ENCODE peak calls at places on chromosomes 12 and 14, in four cellular contexts. One of them, this sample, is unnamed.

GRCh38 chr12:108630481-108631207 is 3.0 kb downstream of the SELPLG start:
- DNase-seq in HepG2: no peak
- DNase-seq in GM12878: no peak
- DNase-seq in H1: no peak
- DNase-seq in this sample: no peak

GRCh38 chr12:96303656-96304055 is 96.6 kb downstream of the CDK17 start:
- DNase-seq in HepG2: no peak
- DNase-seq in GM12878: no peak
- DNase-seq in H1: no peak
- DNase-seq in this sample: no peak

GRCh38 chr12:67068773-67069450 is 200.2 kb upstream of the CAND1 start:
- DNase-seq in HepG2: peak
- DNase-seq in GM12878: no peak
- DNase-seq in H1: peak
- DNase-seq in this sample: peak

GRCh38 chr12:109144224-109144623 is 27.8 kb downstream of the ACACB start:
- DNase-seq in HepG2: no peak
- DNase-seq in GM12878: no peak
- DNase-seq in H1: no peak
- DNase-seq in this sample: no peak

GRCh38 chr12:80087486-80088213 is 11.7 kb upstream of the OTOGL start:
- DNase-seq in HepG2: no peak
- DNase-seq in GM12878: no peak
- DNase-seq in H1: no peak
- DNase-seq in this sample: no peak

GRCh38 chr12:65229441-65229840 is 49.0 kb upstream of the MSRB3 start:
- DNase-seq in HepG2: no peak
- DNase-seq in GM12878: no peak
- DNase-seq in H1: no peak
- DNase-seq in this sample: no peak

GRCh38 chr14:90490727-90491050 is 93.9 kb downstream of the CALM1 start:
- DNase-seq in HepG2: no peak
- DNase-seq in GM12878: no peak
- DNase-seq in H1: no peak
- DNase-seq in this sample: no peak

GRCh38 chr12:70049596-70050360 is 193.5 kb upstream of the CNOT2 start:
- DNase-seq in HepG2: no peak
- DNase-seq in GM12878: peak
- DNase-seq in H1: no peak
- DNase-seq in this sample: no peak

GRCh38 chr12:86572455-86572854 is 316.3 kb upstream of the MGAT4C start:
- DNase-seq in HepG2: no peak
- DNase-seq in GM12878: no peak
- DNase-seq in H1: no peak
- DNase-seq in this sample: no peak

GRCh38 chr14:73461478-73462077 is 3.2 kb upstream of the NUMB start:
- DNase-seq in HepG2: no peak
- DNase-seq in GM12878: no peak
- DNase-seq in H1: no peak
- DNase-seq in this sample: no peak

GRCh38 chr12:63045020-63045860 is 105.8 kb downstream of the AVPR1A start:
- DNase-seq in HepG2: no peak
- DNase-seq in GM12878: no peak
- DNase-seq in H1: no peak
- DNase-seq in this sample: no peak

GRCh38 chr14:51317373-51317772 is 77.3 kb downstream of the TMX1 start:
- DNase-seq in HepG2: no peak
- DNase-seq in GM12878: no peak
- DNase-seq in H1: no peak
- DNase-seq in this sample: no peak

GRCh38 chr12:32106153-32106516 is 512 bp upstream of the BICD1 start:
- DNase-seq in HepG2: no peak
- DNase-seq in GM12878: no peak
- DNase-seq in H1: no peak
- DNase-seq in this sample: no peak

GRCh38 chr14:95025941-95026340 is 131.4 kb downstream of the DICER1 start:
- DNase-seq in HepG2: no peak
- DNase-seq in GM12878: no peak
- DNase-seq in H1: no peak
- DNase-seq in this sample: no peak

GRCh38 chr14:20455355-20456300 is 602 bp downstream of the APEX1 start:
- DNase-seq in HepG2: no peak
- DNase-seq in GM12878: no peak
- DNase-seq in H1: no peak
- DNase-seq in this sample: peak

GRCh38 chr12:24111591-24111990 is 162.1 kb upstream of the SOX5 start:
- DNase-seq in HepG2: no peak
- DNase-seq in GM12878: no peak
- DNase-seq in H1: no peak
- DNase-seq in this sample: no peak

GRCh38 chr14:101034986-101035385 is 131.5 kb upstream of the RTL1 start:
- DNase-seq in HepG2: no peak
- DNase-seq in GM12878: no peak
- DNase-seq in H1: no peak
- DNase-seq in this sample: no peak

GRCh38 chr14:77123381-77124344 is 17.9 kb downstream of the ZDHHC22 start:
- DNase-seq in HepG2: no peak
- DNase-seq in GM12878: no peak
- DNase-seq in H1: no peak
- DNase-seq in this sample: no peak

GRCh38 chr12:106329231-106329985 is 26.9 kb downstream of the TCP11L2 start:
- DNase-seq in HepG2: no peak
- DNase-seq in GM12878: no peak
- DNase-seq in H1: no peak
- DNase-seq in this sample: no peak

GRCh38 chr12:17992002-17992656 is 97.9 kb downstream of the RERGL start:
- DNase-seq in HepG2: peak
- DNase-seq in GM12878: peak
- DNase-seq in H1: no peak
- DNase-seq in this sample: peak

GRCh38 chr12:132587781-132588180 is 22.6 kb downstream of the LRCOL1 start:
- DNase-seq in HepG2: no peak
- DNase-seq in GM12878: no peak
- DNase-seq in H1: no peak
- DNase-seq in this sample: no peak

GRCh38 chr12:125070117-125070516 is 4.9 kb downstream of the AACS start:
- DNase-seq in HepG2: peak
- DNase-seq in GM12878: no peak
- DNase-seq in H1: no peak
- DNase-seq in this sample: peak
- TF ChIP-seq TCF12 in HepG2: no peak
- TF ChIP-seq TCF12 in GM12878: no peak
- TF ChIP-seq TCF12 in H1: no peak
- TF ChIP-seq TCF12 in this sample: no peak

DNA sequence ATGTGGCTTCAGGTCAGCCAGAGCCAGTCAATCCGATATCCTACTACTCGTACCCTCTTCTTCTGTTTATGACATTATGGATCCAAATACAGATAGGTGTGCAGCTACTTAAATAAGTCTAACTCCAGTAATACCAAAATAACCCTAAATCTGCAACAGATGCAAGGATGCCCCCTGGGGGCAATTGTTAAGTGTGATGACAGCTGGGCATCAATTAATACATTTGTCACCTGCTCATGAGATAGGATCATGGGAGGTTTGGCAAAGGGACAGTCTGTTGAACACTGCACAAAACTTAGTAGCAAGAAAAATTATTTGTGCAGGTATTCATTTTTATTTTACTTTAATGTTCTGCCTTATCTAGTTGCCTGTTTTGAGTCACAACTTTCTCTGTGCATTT is 83.2 kb downstream of the SLC38A6 start:
- DNase-seq in HepG2: no peak
- DNase-seq in GM12878: no peak
- DNase-seq in H1: no peak
- DNase-seq in this sample: no peak
- TF ChIP-seq TAF1 in HepG2: no peak
- TF ChIP-seq TAF1 in GM12878: no peak
- TF ChIP-seq TAF1 in H1: no peak
- TF ChIP-seq TAF1 in this sample: no peak

GRCh38 chr14:69780952-69781351 is 14.0 kb downstream of the SRSF5 start:
- DNase-seq in HepG2: no peak
- DNase-seq in GM12878: no peak
- DNase-seq in H1: no peak
- DNase-seq in this sample: no peak
- TF ChIP-seq TCF12 in HepG2: no peak
- TF ChIP-seq TCF12 in GM12878: no peak
- TF ChIP-seq TCF12 in H1: no peak
- TF ChIP-seq TCF12 in this sample: no peak

GRCh38 chr12:22733756-22734155 is 108.8 kb downstream of the ETNK1 start:
- DNase-seq in HepG2: no peak
- DNase-seq in GM12878: no peak
- DNase-seq in H1: no peak
- DNase-seq in this sample: no peak

GRCh38 chr12:22743700-22744099 is 118.7 kb downstream of the ETNK1 start:
- DNase-seq in HepG2: no peak
- DNase-seq in GM12878: no peak
- DNase-seq in H1: no peak
- DNase-seq in this sample: no peak

GRCh38 chr12:22740656-22741350 is 115.8 kb downstream of the ETNK1 start:
- DNase-seq in HepG2: no peak
- DNase-seq in GM12878: no peak
- DNase-seq in H1: no peak
- DNase-seq in this sample: no peak

GRCh38 chr12:22744197-22744596 is 119.2 kb downstream of the ETNK1 start:
- DNase-seq in HepG2: no peak
- DNase-seq in GM12878: no peak
- DNase-seq in H1: no peak
- DNase-seq in this sample: no peak

DNA sequence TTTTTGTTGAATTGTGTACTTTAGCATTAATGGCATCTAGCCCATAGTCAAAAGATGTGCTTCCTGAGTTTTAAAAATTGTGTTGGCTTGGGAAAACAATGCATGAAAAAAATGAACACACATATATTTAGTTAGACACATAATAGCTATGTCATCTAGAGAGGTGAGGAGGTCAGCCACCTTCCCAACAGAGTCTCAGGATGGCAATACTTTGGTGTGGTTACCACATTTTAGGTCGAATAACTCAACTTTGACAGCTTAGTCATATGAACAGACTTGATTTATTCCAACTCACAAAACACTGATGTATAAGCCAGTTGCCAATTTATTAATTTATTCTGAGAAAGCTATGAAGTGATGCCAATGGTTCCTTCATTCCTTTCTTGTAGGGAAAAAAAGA is 114.0 kb downstream of the ETNK1 start:
- DNase-seq in HepG2: no peak
- DNase-seq in GM12878: no peak
- DNase-seq in H1: no peak
- DNase-seq in this sample: no peak
- TF ChIP-seq TAF1 in HepG2: no peak
- TF ChIP-seq TAF1 in GM12878: no peak
- TF ChIP-seq TAF1 in H1: no peak
- TF ChIP-seq TAF1 in this sample: no peak